ENCODE peak calls at places on chromosomes 11 and 22, in six cellular contexts. Z is COR-L47, Q is type B pancreatic cell, O is RWPE1, A is amniotic stem cell, L is lung. E is an unnamed sample.

GRCh38 chr11:82474876-82475275 is 258.8 kb downstream of the FAM181B start:
- DNase-seq in Q (no peak), O (no peak), Z (no peak), A (no peak), L (no peak), E (no peak)

GRCh38 chr11:40388097-40388818 is 1071.2 kb downstream of the LRRC4C start:
- DNase-seq in Q (no peak), O (peak; percentile 37), Z (no peak), L (no peak), A (peak; percentile 38), E (no peak)

GRCh38 chr22:46008836-46009596 is 32.1 kb upstream of the WNT7B start:
- DNase-seq in O (no peak), Z (no peak), Q (no peak), A (no peak), L (no peak), E (no peak)

GRCh38 chr11:19116315-19116970 is 525 bp upstream of the ZDHHC13 start:
- DNase-seq in O (no peak), Q (no peak), L (no peak), Z (no peak), A (no peak), E (no peak)

GRCh38 chr22:42754658-42755057 is 34.0 kb upstream of the A4GALT start:
- DNase-seq in L (no peak), O (no peak), A (no peak), Q (no peak), Z (no peak), E (peak; percentile 29)

GRCh38 chr11:118903204-118904015 is 19.7 kb downstream of the CXCR5 start:
- DNase-seq in L (no peak), O (no peak), Z (no peak), A (no peak), Q (no peak), E (no peak)

GRCh38 chr11:102179366-102179765 is 69.1 kb downstream of the YAP1 start:
- DNase-seq in A (no peak), Q (no peak), L (no peak), O (no peak), Z (no peak), E (no peak)

GRCh38 chr11:7639643-7640025 is 33.7 kb downstream of the CYB5R2 start:
- DNase-seq in A (no peak), L (peak; percentile 53), Z (no peak), Q (no peak), O (no peak), E (no peak)

GRCh38 chr11:43289368-43289767 is 22.4 kb upstream of the API5 start:
- DNase-seq in A (no peak), O (no peak), Q (no peak), Z (no peak), L (no peak), E (no peak)

GRCh38 chr22:28103596-28103995 is 184.5 kb upstream of the PITPNB start:
- DNase-seq in O (no peak), Z (no peak), A (no peak), Q (no peak), L (no peak), E (no peak)

GRCh38 chr11:77558380-77558779 is 31.4 kb upstream of the AQP11 start:
- DNase-seq in Q (no peak), L (peak; percentile 21), Z (no peak), A (no peak), O (no peak), E (no peak)

GRCh38 chr11:72736452-72737069 is 15.6 kb downstream of the ARAP1 start:
- DNase-seq in Q (no peak), O (peak; percentile 71), A (no peak), L (peak; percentile 76), Z (no peak), E (no peak)

GRCh38 chr11:44694443-44694842 is 32.3 kb upstream of the TSPAN18 start:
- DNase-seq in O (no peak), L (no peak), A (no peak), Q (no peak), Z (no peak), E (no peak)

GRCh38 chr11:15805726-15806125 is 550.6 kb downstream of the SOX6 start:
- DNase-seq in Z (no peak), Q (no peak), L (no peak), A (no peak), O (no peak), E (no peak)

GRCh38 chr11:71080239-71081097 is 171.9 kb downstream of the SHANK2 start:
- DNase-seq in A (peak; percentile 37), Z (peak; percentile 92), Q (no peak), O (peak; percentile 57), L (peak; percentile 63), E (peak; percentile 64)

GRCh38 chr22:35418726-35419125 is 18.8 kb downstream of the MCM5 start:
- DNase-seq in L (no peak), Q (no peak), O (no peak), A (no peak), Z (no peak), E (no peak)

GRCh38 chr22:39546889-39547586 is 14.5 kb upstream of the RPS19BP1 start:
- DNase-seq in Q (no peak), A (no peak), Z (peak; percentile 41), L (no peak), O (no peak), E (no peak)

GRCh38 chr11:32109138-32109537 is 18.3 kb downstream of the RCN1 start:
- DNase-seq in A (no peak), O (no peak), Z (no peak), L (no peak), Q (no peak), E (no peak)

GRCh38 chr22:35116269-35116668 is 50.3 kb downstream of the ISX start:
- DNase-seq in O (no peak), Z (no peak), A (no peak), L (no peak), Q (no peak), E (no peak)

GRCh38 chr11:69674886-69675714 is at the start of gene LTO1:
- DNase-seq in Z (peak; percentile 92), Q (peak; percentile 99), A (peak; percentile 92), O (peak; percentile 96), L (peak; percentile 95), E (peak; percentile 86)

E was measured in HS-27A.